ENCODE peak calls at places on chromosomes 6 and 20, in nine cellular contexts. One of them, this sample, is unnamed. For H3K9me3, the result is how much of the 10 kb centered on the place peaks cover.

GRCh38 chr20:1537731-1538058 is 19.8 kb downstream of the SIRPD start:
- DNase-seq in adrenal gland: peak
- DNase-seq in tibial artery: peak
- DNase-seq in suprapubic skin: no peak
- DNase-seq in H9: no peak
- DNase-seq in Peyer's patch: peak
- DNase-seq in SK-N-SH: no peak
- DNase-seq in right atrium auricular region: no peak
- DNase-seq in psoas muscle: peak
- DNase-seq in this sample: no peak

GRCh38 chr6:35810831-35811698 is 5.9 kb downstream of the LHFPL5 start:
- DNase-seq in adrenal gland: no peak
- DNase-seq in tibial artery: no peak
- DNase-seq in suprapubic skin: no peak
- DNase-seq in H9: no peak
- DNase-seq in Peyer's patch: no peak
- DNase-seq in SK-N-SH: no peak
- DNase-seq in right atrium auricular region: no peak
- DNase-seq in psoas muscle: no peak
- DNase-seq in this sample: no peak

GRCh38 chr6:159833997-159834601 is 34.0 kb downstream of the PNLDC1 start:
- DNase-seq in adrenal gland: no peak
- DNase-seq in tibial artery: peak
- DNase-seq in suprapubic skin: peak
- DNase-seq in H9: no peak
- DNase-seq in Peyer's patch: no peak
- DNase-seq in SK-N-SH: no peak
- DNase-seq in right atrium auricular region: no peak
- DNase-seq in psoas muscle: no peak
- DNase-seq in this sample: no peak

GRCh38 chr6:90660971-90661370 is 74.1 kb upstream of the MAP3K7 start:
- DNase-seq in adrenal gland: no peak
- DNase-seq in tibial artery: no peak
- DNase-seq in suprapubic skin: no peak
- DNase-seq in H9: no peak
- DNase-seq in Peyer's patch: no peak
- DNase-seq in SK-N-SH: no peak
- DNase-seq in right atrium auricular region: no peak
- DNase-seq in psoas muscle: no peak
- DNase-seq in this sample: no peak

GRCh38 chr20:7085448-7085847 is 318.0 kb downstream of the BMP2 start:
- DNase-seq in adrenal gland: no peak
- DNase-seq in tibial artery: no peak
- DNase-seq in suprapubic skin: no peak
- DNase-seq in H9: no peak
- DNase-seq in Peyer's patch: no peak
- DNase-seq in SK-N-SH: no peak
- DNase-seq in right atrium auricular region: no peak
- DNase-seq in psoas muscle: no peak
- DNase-seq in this sample: no peak

GRCh38 chr20:21719592-21720214 is 14.2 kb downstream of the PAX1 start:
- DNase-seq in adrenal gland: peak
- DNase-seq in tibial artery: no peak
- DNase-seq in suprapubic skin: no peak
- DNase-seq in H9: no peak
- DNase-seq in Peyer's patch: peak
- DNase-seq in SK-N-SH: peak
- DNase-seq in right atrium auricular region: peak
- DNase-seq in psoas muscle: no peak
- DNase-seq in this sample: peak

GRCh38 chr6:10586302-10586701 is 65.2 kb downstream of the GCNT2 start:
- DNase-seq in adrenal gland: no peak
- DNase-seq in tibial artery: no peak
- DNase-seq in suprapubic skin: no peak
- DNase-seq in H9: no peak
- DNase-seq in Peyer's patch: no peak
- DNase-seq in SK-N-SH: no peak
- DNase-seq in right atrium auricular region: no peak
- DNase-seq in psoas muscle: no peak
- DNase-seq in this sample: no peak

GRCh38 chr20:36092424-36093024 is 62.0 kb upstream of the EPB41L1 start:
- DNase-seq in adrenal gland: no peak
- DNase-seq in tibial artery: no peak
- DNase-seq in suprapubic skin: no peak
- DNase-seq in H9: peak
- DNase-seq in Peyer's patch: no peak
- DNase-seq in SK-N-SH: peak
- DNase-seq in right atrium auricular region: no peak
- DNase-seq in psoas muscle: peak
- DNase-seq in this sample: peak

GRCh38 chr6:111291860-111292259 is 191.2 kb downstream of the REV3L start:
- DNase-seq in adrenal gland: no peak
- DNase-seq in tibial artery: no peak
- DNase-seq in suprapubic skin: no peak
- DNase-seq in H9: no peak
- DNase-seq in Peyer's patch: no peak
- DNase-seq in SK-N-SH: peak
- DNase-seq in right atrium auricular region: no peak
- DNase-seq in psoas muscle: no peak
- DNase-seq in this sample: peak

GRCh38 chr6:109187399-109188114 is 92.2 kb downstream of the CEP57L1 start:
- DNase-seq in adrenal gland: peak
- DNase-seq in tibial artery: no peak
- DNase-seq in suprapubic skin: no peak
- DNase-seq in H9: peak
- DNase-seq in Peyer's patch: peak
- DNase-seq in SK-N-SH: peak
- DNase-seq in right atrium auricular region: no peak
- DNase-seq in psoas muscle: peak
- DNase-seq in this sample: peak

GRCh38 chr6:113909224-113909856 is 52.2 kb downstream of the MARCKS start:
- DNase-seq in adrenal gland: no peak
- DNase-seq in tibial artery: no peak
- DNase-seq in suprapubic skin: no peak
- DNase-seq in H9: no peak
- DNase-seq in Peyer's patch: no peak
- DNase-seq in SK-N-SH: peak
- DNase-seq in right atrium auricular region: no peak
- DNase-seq in psoas muscle: no peak
- DNase-seq in this sample: peak

GRCh38 chr20:10673831-10674683 is at the start of gene JAG1:
- DNase-seq in adrenal gland: peak
- DNase-seq in tibial artery: peak
- DNase-seq in suprapubic skin: peak
- DNase-seq in H9: peak
- DNase-seq in Peyer's patch: peak
- DNase-seq in SK-N-SH: peak
- DNase-seq in right atrium auricular region: peak
- DNase-seq in psoas muscle: peak
- DNase-seq in this sample: peak

GRCh38 chr20:10555865-10556308 is 117.9 kb downstream of the JAG1 start:
- DNase-seq in adrenal gland: no peak
- DNase-seq in tibial artery: no peak
- DNase-seq in suprapubic skin: no peak
- DNase-seq in H9: no peak
- DNase-seq in Peyer's patch: no peak
- DNase-seq in SK-N-SH: no peak
- DNase-seq in right atrium auricular region: no peak
- DNase-seq in psoas muscle: no peak
- DNase-seq in this sample: no peak

GRCh38 chr20:14498809-14499208 is 161.4 kb upstream of the FLRT3 start:
- DNase-seq in adrenal gland: no peak
- DNase-seq in tibial artery: no peak
- DNase-seq in suprapubic skin: no peak
- DNase-seq in H9: peak
- DNase-seq in Peyer's patch: no peak
- DNase-seq in SK-N-SH: peak
- DNase-seq in right atrium auricular region: no peak
- DNase-seq in psoas muscle: no peak
- DNase-seq in this sample: peak

DNA sequence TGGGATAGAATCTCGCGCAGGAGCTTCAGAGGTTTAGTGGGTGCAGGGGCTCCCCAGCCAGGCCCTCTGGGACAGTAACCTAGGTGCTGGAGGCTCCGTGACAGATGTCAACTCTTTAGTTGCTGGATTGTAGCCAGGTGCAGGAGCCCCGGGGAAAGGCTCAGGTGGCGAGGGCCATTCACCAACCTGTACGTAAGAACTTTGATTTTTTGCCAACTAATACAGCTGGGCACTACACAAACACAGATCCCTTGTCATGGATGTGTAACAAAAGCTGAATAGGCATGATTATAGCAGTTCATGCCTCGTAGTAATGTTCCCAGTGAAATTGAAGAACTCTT is 82.6 kb downstream of the CDC5L start:
- DNase-seq in adrenal gland: no peak
- DNase-seq in tibial artery: no peak
- DNase-seq in suprapubic skin: no peak
- DNase-seq in H9: no peak
- DNase-seq in Peyer's patch: no peak
- DNase-seq in SK-N-SH: no peak
- DNase-seq in right atrium auricular region: no peak
- DNase-seq in psoas muscle: no peak
- DNase-seq in this sample: no peak
- TF ChIP-seq CTCF in adrenal gland: peak
- TF ChIP-seq CTCF in tibial artery: no peak
- TF ChIP-seq CTCF in suprapubic skin: no peak
- TF ChIP-seq CTCF in H9: peak
- TF ChIP-seq CTCF in Peyer's patch: no peak
- TF ChIP-seq CTCF in SK-N-SH: peak
- TF ChIP-seq CTCF in right atrium auricular region: no peak
- TF ChIP-seq CTCF in psoas muscle: no peak
- TF ChIP-seq CTCF in this sample: no peak

GRCh38 chr20:59662856-59663512 is 58.6 kb downstream of the PHACTR3 start:
- DNase-seq in adrenal gland: peak
- DNase-seq in tibial artery: no peak
- DNase-seq in suprapubic skin: no peak
- DNase-seq in H9: no peak
- DNase-seq in Peyer's patch: no peak
- DNase-seq in SK-N-SH: no peak
- DNase-seq in right atrium auricular region: peak
- DNase-seq in psoas muscle: no peak
- DNase-seq in this sample: no peak
- H3K9me3 ChIP-seq in adrenal gland: under half
- H3K9me3 ChIP-seq in tibial artery: under half
- H3K9me3 ChIP-seq in suprapubic skin: under half
- H3K9me3 ChIP-seq in H9: under half
- H3K9me3 ChIP-seq in Peyer's patch: under half
- H3K9me3 ChIP-seq in SK-N-SH: under half
- H3K9me3 ChIP-seq in right atrium auricular region: under half
- H3K9me3 ChIP-seq in psoas muscle: under half
- H3K9me3 ChIP-seq in this sample: under half

DNA sequence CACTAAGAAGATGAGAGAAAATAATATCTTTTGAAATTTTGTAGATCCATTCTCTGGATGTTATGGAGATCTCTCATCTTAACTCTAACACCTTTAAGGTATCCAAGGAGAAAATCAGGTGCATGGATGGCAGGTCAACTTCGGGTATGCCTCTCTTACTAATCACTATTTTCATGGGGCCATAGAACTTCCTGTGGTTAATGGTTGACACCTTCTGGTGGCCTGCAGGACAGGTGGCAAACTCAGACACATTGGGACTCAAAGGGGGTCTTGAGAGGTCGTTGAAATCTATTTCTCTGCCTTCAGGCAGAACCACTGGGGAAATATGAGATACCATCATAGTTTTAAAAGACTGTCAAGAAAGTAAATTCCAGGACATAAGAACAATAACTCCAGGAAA is 76.5 kb downstream of the ADAT2 start:
- DNase-seq in adrenal gland: no peak
- DNase-seq in tibial artery: no peak
- DNase-seq in suprapubic skin: no peak
- DNase-seq in H9: no peak
- DNase-seq in Peyer's patch: no peak
- DNase-seq in SK-N-SH: no peak
- DNase-seq in right atrium auricular region: no peak
- DNase-seq in psoas muscle: no peak
- DNase-seq in this sample: no peak
- TF ChIP-seq CTCF in adrenal gland: no peak
- TF ChIP-seq CTCF in tibial artery: no peak
- TF ChIP-seq CTCF in suprapubic skin: no peak
- TF ChIP-seq CTCF in H9: no peak
- TF ChIP-seq CTCF in Peyer's patch: no peak
- TF ChIP-seq CTCF in SK-N-SH: no peak
- TF ChIP-seq CTCF in right atrium auricular region: no peak
- TF ChIP-seq CTCF in psoas muscle: no peak
- TF ChIP-seq CTCF in this sample: no peak

DNA sequence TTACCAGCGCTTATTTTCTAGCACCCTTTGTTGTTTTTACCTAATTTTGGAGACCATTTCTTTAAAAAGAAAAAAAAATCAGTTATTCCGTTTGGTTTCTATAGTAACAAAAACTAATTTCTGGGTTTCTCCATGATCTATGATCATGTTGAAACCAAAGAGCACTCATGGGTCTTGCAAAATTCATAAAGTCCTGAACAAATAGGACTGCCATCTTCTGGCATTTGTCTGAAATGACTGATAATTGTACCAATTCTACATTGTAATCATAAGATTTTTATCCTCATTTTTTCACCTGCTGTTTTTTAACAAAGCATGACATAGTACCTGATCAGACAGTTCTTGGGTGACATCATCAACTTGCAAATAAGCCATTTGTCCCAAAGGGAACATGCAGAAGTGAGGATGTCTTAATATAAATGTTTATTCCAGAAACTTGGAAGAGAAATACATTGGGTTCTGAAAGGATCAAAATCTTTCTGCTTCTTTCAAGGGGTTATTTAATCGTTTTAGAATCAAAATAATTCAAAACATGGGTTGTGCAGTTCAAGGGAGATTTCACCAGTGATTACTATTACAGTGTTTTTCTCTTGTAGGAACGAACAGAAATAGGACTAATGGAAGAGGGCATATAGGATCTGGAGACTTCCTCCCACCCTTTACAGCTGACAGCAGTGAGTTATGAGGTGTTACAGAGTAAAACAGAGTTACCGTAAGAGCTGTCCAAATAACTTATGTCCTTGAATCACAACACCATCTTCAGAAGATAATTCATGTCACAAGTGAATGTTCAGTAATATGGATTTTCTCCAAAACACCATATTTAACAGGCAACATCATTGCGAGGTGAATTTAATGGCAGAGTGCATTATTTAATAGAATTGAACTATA is 87.1 kb upstream of the GJE1 start:
- DNase-seq in adrenal gland: no peak
- DNase-seq in tibial artery: no peak
- DNase-seq in suprapubic skin: no peak
- DNase-seq in H9: no peak
- DNase-seq in Peyer's patch: no peak
- DNase-seq in SK-N-SH: no peak
- DNase-seq in right atrium auricular region: no peak
- DNase-seq in psoas muscle: no peak
- DNase-seq in this sample: no peak
- H3K9me3 ChIP-seq in adrenal gland: under half
- H3K9me3 ChIP-seq in tibial artery: under half
- H3K9me3 ChIP-seq in suprapubic skin: under half
- H3K9me3 ChIP-seq in H9: under half
- H3K9me3 ChIP-seq in Peyer's patch: under half
- H3K9me3 ChIP-seq in SK-N-SH: under half
- H3K9me3 ChIP-seq in right atrium auricular region: under half
- H3K9me3 ChIP-seq in psoas muscle: under half
- H3K9me3 ChIP-seq in this sample: under half

This sample was measured in BE2C.